ENCODE peak calls at places on chromosomes 12 and 14, in nine cellular contexts. D, G, P, O, M, L, E, C and I are unnamed samples.
A peak's percentile ranks its signal among the peaks of the same experiment; 100 is the strongest.

GRCh38 chr14:100523131-100523530 is 64.1 kb downstream of the BEGAIN start:
- DNase-seq in D (no peak), G (no peak), P (no peak), O (peak; percentile 9), M (no peak), L (no peak), E (no peak), C (no peak), I (no peak)

GRCh38 chr12:26846419-26846818 is 13.4 kb upstream of the ITPR2 start:
- DNase-seq in D (no peak), G (no peak), P (no peak), O (no peak), M (no peak), L (no peak), E (no peak), C (no peak), I (peak; percentile 44)

GRCh38 chr12:114917953-114918352 is 234.0 kb upstream of the TBX3 start:
- DNase-seq in D (no peak), G (no peak), P (no peak), O (no peak), M (no peak), L (no peak), E (no peak), C (no peak), I (no peak)

GRCh38 chr14:52131640-52132320 is 62.9 kb upstream of the NID2 start:
- DNase-seq in D (peak; percentile 93), G (peak; percentile 51), P (peak; percentile 96), O (no peak), M (no peak), L (peak; percentile 83), E (peak; percentile 87), C (peak; percentile 92), I (peak; percentile 57)

GRCh38 chr12:104751594-104751993 is 206.5 kb downstream of the SLC41A2 start:
- DNase-seq in D (no peak), G (no peak), P (no peak), O (no peak), M (no peak), L (no peak), E (no peak), C (no peak), I (peak; percentile 61)

GRCh38 chr14:64801800-64802199 is 77.9 kb downstream of the SPTB start:
- DNase-seq in D (no peak), G (no peak), P (no peak), O (no peak), M (no peak), L (no peak), E (peak; percentile 43), C (peak; percentile 12), I (peak; percentile 45)

GRCh38 chr14:105091335-105092123 is 26.3 kb upstream of the GPR132 start:
- DNase-seq in D (no peak), G (no peak), P (peak; percentile 84), O (no peak), M (no peak), L (peak; percentile 93), E (peak; percentile 99), C (peak; percentile 30), I (peak; percentile 16)

GRCh38 chr14:68759912-68760311 is 33.0 kb downstream of the ZFP36L1 start:
- DNase-seq in D (no peak), G (no peak), P (no peak), O (no peak), M (no peak), L (no peak), E (no peak), C (no peak), I (no peak)

GRCh38 chr14:54537651-54538050 is 27.9 kb downstream of the CGRRF1 start:
- DNase-seq in D (no peak), G (no peak), P (no peak), O (no peak), M (no peak), L (no peak), E (peak; percentile 18), C (no peak), I (no peak)

GRCh38 chr14:65156568-65157366 is 54.5 kb upstream of the MAX start:
- DNase-seq in D (peak; percentile 66), G (no peak), P (peak; percentile 33), O (no peak), M (peak; percentile 49), L (no peak), E (no peak), C (peak; percentile 59), I (peak; percentile 74)

GRCh38 chr14:77099425-77100167 is 1.5 kb downstream of the CIPC start:
- DNase-seq in D (peak; percentile 91), G (no peak), P (peak; percentile 44), O (no peak), M (no peak), L (peak; percentile 29), E (no peak), C (peak; percentile 77), I (no peak)

GRCh38 chr12:46562625-46563228 is 190.2 kb upstream of the SLC38A2 start:
- DNase-seq in D (no peak), G (no peak), P (no peak), O (no peak), M (no peak), L (no peak), E (peak; percentile 72), C (peak; percentile 72), I (no peak)

GRCh38 chr12:4147051-4147481 is 126.5 kb upstream of the CCND2 start:
- DNase-seq in D (no peak), G (no peak), P (no peak), O (no peak), M (no peak), L (no peak), E (no peak), C (no peak), I (no peak)

GRCh38 chr12:123387508-123388217 is 3.7 kb downstream of the KMT5A start:
- DNase-seq in D (no peak), G (no peak), P (no peak), O (no peak), M (no peak), L (no peak), E (no peak), C (no peak), I (no peak)

GRCh38 chr12:19764408-19764807 is 325.1 kb downstream of the AEBP2 start:
- DNase-seq in D (no peak), G (no peak), P (no peak), O (no peak), M (no peak), L (no peak), E (no peak), C (no peak), I (no peak)

GRCh38 chr14:61025239-61026223 is 44.5 kb downstream of the SLC38A6 start:
- DNase-seq in D (peak; percentile 61), G (peak; percentile 14), P (peak; percentile 59), O (peak; percentile 19), M (peak; percentile 5), L (peak; percentile 39), E (peak; percentile 76), C (peak; percentile 74), I (peak; percentile 42)

GRCh38 chr14:66859063-66859671 is 330.1 kb upstream of the GARIN2 start:
- DNase-seq in D (no peak), G (no peak), P (no peak), O (no peak), M (no peak), L (peak; percentile 2), E (no peak), C (no peak), I (no peak)

GRCh38 chr12:86334071-86334470 is 77.9 kb upstream of the MGAT4C start:
- DNase-seq in D (no peak), G (no peak), P (no peak), O (no peak), M (no peak), L (no peak), E (no peak), C (no peak), I (no peak)

DNA sequence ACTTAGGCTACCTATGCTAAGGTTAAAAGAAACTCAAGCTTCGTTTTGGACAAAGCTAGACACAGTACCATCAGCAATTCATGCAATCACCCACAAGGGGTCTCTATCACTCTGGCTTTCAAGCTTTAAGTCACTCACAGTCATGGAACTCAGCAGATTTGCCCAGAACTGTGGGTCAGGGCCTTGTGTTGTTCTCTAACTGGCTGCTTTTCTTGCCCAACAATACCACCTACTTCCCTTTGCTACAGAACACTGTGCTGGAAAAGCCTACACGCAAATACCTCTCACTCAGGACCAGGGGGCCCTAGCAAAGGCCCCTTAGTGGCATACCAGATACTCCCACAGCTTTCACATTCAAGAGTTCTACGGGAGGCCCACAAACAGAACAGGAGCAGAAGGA is 9.1 kb downstream of the NEMP1 start:
- DNase-seq in D (peak; percentile 84), G (no peak), P (peak; percentile 76), O (no peak), M (no peak), L (peak; percentile 52), E (peak; percentile 86), C (peak; percentile 78), I (peak; percentile 65)
- TF ChIP-seq CTCF in D (peak; percentile 81), G (peak; percentile 84), P (peak; percentile 86), O (peak; percentile 86), M (peak; percentile 73), L (peak; percentile 79), E (peak; percentile 94), C (peak; percentile 94), I (peak; percentile 75)

GRCh38 chr14:46582826-46583225 is 68.8 kb downstream of the RPL10L start:
- DNase-seq in D (no peak), G (no peak), P (no peak), O (no peak), M (no peak), L (no peak), E (no peak), C (no peak), I (no peak)

DNA sequence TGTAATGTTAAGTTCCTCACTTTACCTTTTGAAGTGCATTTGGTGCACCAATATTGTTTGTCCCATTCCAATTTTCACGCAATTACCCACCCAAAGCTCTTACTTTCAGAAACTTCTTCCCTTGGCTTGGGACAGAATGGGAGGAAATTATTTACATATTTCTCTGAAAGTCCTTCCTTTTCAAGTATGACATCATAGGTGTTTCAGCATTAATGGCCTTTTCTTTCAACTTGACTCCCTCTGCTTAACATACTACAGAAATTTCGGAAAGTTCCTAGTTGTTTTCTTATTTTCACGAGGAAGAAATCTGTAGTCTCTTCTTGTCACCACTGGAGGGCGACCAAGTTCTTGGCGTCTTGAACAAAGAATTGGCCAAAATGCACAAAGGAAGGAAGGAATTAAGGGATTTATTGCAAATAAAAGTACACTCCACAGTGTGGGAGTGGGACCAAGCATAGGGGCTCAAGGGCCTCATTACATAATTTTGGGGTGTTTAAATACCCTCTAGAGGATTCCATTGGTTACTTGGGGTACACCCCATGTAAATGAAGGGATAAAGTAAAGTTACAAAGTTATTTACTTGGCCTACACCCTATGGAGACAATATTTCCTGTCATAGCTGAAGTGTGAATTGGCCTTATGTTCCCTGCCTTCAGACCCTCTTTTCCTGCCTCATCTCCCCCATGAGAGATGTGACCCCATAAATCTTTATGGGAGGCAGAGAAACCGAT is 70.5 kb downstream of the RPL10L start:
- DNase-seq in D (no peak), G (no peak), P (no peak), O (no peak), M (no peak), L (no peak), E (peak; percentile 67), C (peak; percentile 8), I (peak; percentile 13)
- TF ChIP-seq CTCF in D (peak; percentile 10), G (peak; percentile 72), P (no peak), O (no peak), M (peak; percentile 50), L (peak; percentile 76), E (peak; percentile 57), C (peak; percentile 75), I (peak; percentile 47)

GRCh38 chr12:95336387-95337067 is 118.9 kb downstream of the VEZT start:
- DNase-seq in D (peak; percentile 92), G (peak; percentile 51), P (peak; percentile 76), O (no peak), M (no peak), L (peak; percentile 55), E (peak; percentile 90), C (peak; percentile 79), I (no peak)
- TF ChIP-seq CTCF in D (peak; percentile 98), G (peak; percentile 75), P (peak; percentile 71), O (no peak), M (peak; percentile 44), L (peak; percentile 88), E (peak; percentile 99), C (peak; percentile 85), I (peak; percentile 5)

GRCh38 chr12:49052451-49053208 is 8.0 kb downstream of the KMT2D start:
- DNase-seq in D (no peak), G (no peak), P (no peak), O (no peak), M (no peak), L (no peak), E (no peak), C (no peak), I (no peak)
- TF ChIP-seq CTCF in D (no peak), G (no peak), P (no peak), O (no peak), M (no peak), L (no peak), E (no peak), C (peak; percentile 43), I (no peak)